ENCODE peak calls at places on chromosome 10, in four cellular contexts. W is cardiac muscle cell, K is Caco-2, C is spleen. Q is an unnamed sample. For H3K4me1, the result is how much of the 10 kb centered on the place peaks cover.

GRCh38 chr10:116629340-116629739 is 8.6 kb downstream of the PNLIPRP2 start:
- DNase-seq in W (no peak), C (no peak), K (no peak), Q (no peak)

GRCh38 chr10:24132741-24133140 is 76.2 kb upstream of the KIAA1217 start:
- DNase-seq in W (peak), C (no peak), K (no peak), Q (no peak)

GRCh38 chr10:133567609-133568286 is 2.4 kb upstream of the SYCE1 start:
- DNase-seq in W (no peak), C (no peak), K (no peak), Q (peak)

GRCh38 chr10:97843296-97843671 is 6.4 kb upstream of the GOLGA7B start:
- DNase-seq in K (no peak), W (no peak), C (no peak), Q (no peak)

GRCh38 chr10:19332304-19332703 is 283.7 kb downstream of the MALRD1 start:
- DNase-seq in K (no peak), W (peak), C (no peak), Q (no peak)

GRCh38 chr10:26491934-26492333 is 53.8 kb downstream of the APBB1IP start:
- DNase-seq in W (peak), C (no peak), K (no peak), Q (no peak)

GRCh38 chr10:17216217-17216900 is 11.7 kb upstream of the VIM start:
- DNase-seq in K (no peak), W (peak), C (no peak), Q (no peak)

GRCh38 chr10:6729071-6729773 is 149.1 kb upstream of the PRKCQ start:
- DNase-seq in W (peak), K (no peak), C (no peak), Q (no peak)

GRCh38 chr10:120131183-120131582 is 238.7 kb downstream of the SEC23IP start:
- DNase-seq in C (no peak), K (no peak), W (peak), Q (no peak)

GRCh38 chr10:93916257-93917063 is 22.7 kb downstream of the SLC35G1 start:
- DNase-seq in W (peak), K (no peak), C (no peak), Q (no peak)

GRCh38 chr10:58704226-58705200 is 191.8 kb downstream of the BICC1 start:
- DNase-seq in C (no peak), K (no peak), W (peak), Q (no peak)

GRCh38 chr10:92146781-92147180 is 144.1 kb downstream of the CPEB3 start:
- DNase-seq in C (no peak), W (no peak), K (no peak), Q (no peak)

GRCh38 chr10:92848037-92848440 is 281 bp upstream of the EXOC6 start:
- DNase-seq in C (no peak), W (no peak), K (no peak), Q (no peak)

GRCh38 chr10:86440874-86441838 is 74.6 kb upstream of the GRID1 start:
- DNase-seq in K (no peak), W (peak), C (no peak), Q (no peak)

GRCh38 chr10:122054046-122055025 is 65.4 kb downstream of the TACC2 start:
- DNase-seq in W (peak), K (peak), C (peak), Q (no peak)

GRCh38 chr10:6033954-6034353 is 28.2 kb downstream of the IL2RA start:
- DNase-seq in C (no peak), K (no peak), W (peak), Q (no peak)

GRCh38 chr10:17062493-17063487 is 66.8 kb downstream of the CUBN start:
- DNase-seq in K (no peak), C (no peak), W (peak), Q (peak)

GRCh38 chr10:55509168-55509567 is 708.1 kb upstream of the PCDH15 start:
- DNase-seq in W (no peak), C (no peak), K (no peak), Q (no peak)

GRCh38 chr10:121813211-121813812 is 114.5 kb downstream of the ATE1 start:
- DNase-seq in K (no peak), W (peak), C (no peak), Q (no peak)

GRCh38 chr10:34766811-34767516 is 48.1 kb downstream of the PARD3 start:
- DNase-seq in W (no peak), C (no peak), K (no peak), Q (no peak)

GRCh38 chr10:70442332-70442988 is 979 bp upstream of the NODAL start:
- DNase-seq in K (peak), W (no peak), C (no peak), Q (peak)

GRCh38 chr10:80509403-80510161 is 28.1 kb upstream of the SH2D4B start:
- DNase-seq in K (peak), C (peak), W (peak), Q (peak)

GRCh38 chr10:11517150-11517549 is 94.3 kb downstream of the USP6NL start:
- DNase-seq in W (no peak), C (no peak), K (no peak), Q (no peak)

GRCh38 chr10:97771913-97772823 is at the start of gene SFRP5:
- DNase-seq in C (no peak), W (no peak), K (no peak), Q (peak)

GRCh38 chr10:92757720-92758119 is 68.0 kb downstream of the HHEX start:
- DNase-seq in W (no peak), K (no peak), C (no peak), Q (no peak)

GRCh38 chr10:110078317-110078716 is 70.5 kb downstream of the ADD3 start:
- DNase-seq in K (no peak), W (no peak), C (no peak), Q (no peak)

GRCh38 chr10:120580651-120581259 is 123.7 kb downstream of the PLPP4 start:
- DNase-seq in W (no peak), C (no peak), K (peak), Q (no peak)

GRCh38 chr10:130509881-130510689 is 373.9 kb downstream of the GLRX3 start:
- DNase-seq in W (no peak), K (no peak), C (no peak), Q (peak)

GRCh38 chr10:69872326-69872725 is 70.6 kb downstream of the COL13A1 start:
- DNase-seq in C (no peak), K (no peak), W (no peak), Q (no peak)

GRCh38 chr10:14617850-14618249 is 156.8 kb downstream of the FAM107B start:
- DNase-seq in C (no peak), W (peak), K (no peak), Q (no peak)

GRCh38 chr10:121070671-121071070 is 219.5 kb downstream of the WDR11 start:
- DNase-seq in W (no peak), K (no peak), C (no peak), Q (no peak)

GRCh38 chr10:633279-634245 is 55.9 kb downstream of the DIP2C start:
- DNase-seq in C (peak), K (peak), W (no peak), Q (peak)

GRCh38 chr10:116961305-116962251 is 43.4 kb downstream of the SHTN1 start:
- DNase-seq in C (no peak), K (no peak), W (no peak), Q (no peak)

GRCh38 chr10:123422261-123422660 is 243.9 kb upstream of the GPR26 start:
- DNase-seq in W (no peak), K (no peak), C (no peak), Q (no peak)

GRCh38 chr10:103847346-103847745 is 8.0 kb downstream of the SH3PXD2A start:
- DNase-seq in C (no peak), W (no peak), K (no peak), Q (no peak)
- H3K4me1 ChIP-seq in C (half or more), W (half or more), K (under half), Q (under half)

GRCh38 chr10:96288151-96288621 is 16.0 kb upstream of the DNTT start:
- DNase-seq in W (no peak), K (no peak), C (no peak), Q (no peak)

GRCh38 chr10:96285331-96285752 is 14.0 kb upstream of the BLNK start:
- DNase-seq in C (no peak), K (no peak), W (no peak), Q (peak)

GRCh38 chr10:96289218-96289910 is 14.9 kb upstream of the DNTT start:
- DNase-seq in K (no peak), C (no peak), W (no peak), Q (no peak)

GRCh38 chr10:96290368-96291133 is 13.7 kb upstream of the DNTT start:
- DNase-seq in K (no peak), C (no peak), W (no peak), Q (no peak)

GRCh38 chr10:96287392-96288105 is 16.2 kb upstream of the BLNK start:
- DNase-seq in K (peak), W (peak), C (no peak), Q (no peak)
- H3K4me1 ChIP-seq in K (under half), W (under half), C (under half), Q (under half)

DNA sequence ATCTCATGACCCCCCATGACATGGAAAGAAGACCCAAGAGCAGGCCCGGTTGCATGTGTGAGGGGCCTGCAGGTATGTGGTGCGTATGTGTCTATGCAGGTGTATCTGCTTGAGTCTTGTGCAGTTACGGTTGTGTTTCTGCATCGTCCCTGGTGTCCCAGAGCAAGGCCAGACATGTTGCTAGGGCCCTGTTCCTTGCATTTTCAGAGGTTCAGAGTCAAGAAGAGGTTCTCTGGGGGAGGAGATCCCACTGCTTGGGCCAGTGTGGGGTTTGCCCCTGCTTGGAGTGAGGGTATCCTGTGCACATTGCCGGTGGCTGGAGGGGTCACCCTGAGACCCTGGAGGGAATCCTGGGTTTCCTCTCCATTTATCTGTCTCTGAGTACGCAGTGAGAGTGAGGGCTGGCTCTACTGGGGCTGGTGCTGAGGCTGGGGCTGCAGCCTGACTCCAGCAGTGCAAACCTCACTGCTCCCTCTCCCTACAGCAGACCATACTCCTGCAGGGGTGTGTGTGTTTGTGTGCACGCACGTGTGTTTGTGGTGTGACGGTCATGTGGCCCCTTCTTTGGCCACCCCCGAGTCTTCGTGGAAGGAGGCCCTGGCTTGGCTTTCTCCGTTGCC is 4.1 kb downstream of the TRIM8 start:
- DNase-seq in C (no peak), K (no peak), W (no peak), Q (peak)
- H3K4me1 ChIP-seq in C (half or more), K (under half), W (under half), Q (under half)

GRCh38 chr10:96327462-96327861 is 23.2 kb downstream of the DNTT start:
- DNase-seq in C (no peak), K (no peak), W (no peak), Q (no peak)

GRCh38 chr10:96325719-96326373 is 21.6 kb downstream of the DNTT start:
- DNase-seq in W (no peak), K (no peak), C (no peak), Q (no peak)

GRCh38 chr10:96322275-96322674 is 18.0 kb downstream of the DNTT start:
- DNase-seq in W (no peak), C (no peak), K (no peak), Q (no peak)

GRCh38 chr10:96321822-96322221 is 17.6 kb downstream of the DNTT start:
- DNase-seq in C (no peak), K (no peak), W (no peak), Q (no peak)

DNA sequence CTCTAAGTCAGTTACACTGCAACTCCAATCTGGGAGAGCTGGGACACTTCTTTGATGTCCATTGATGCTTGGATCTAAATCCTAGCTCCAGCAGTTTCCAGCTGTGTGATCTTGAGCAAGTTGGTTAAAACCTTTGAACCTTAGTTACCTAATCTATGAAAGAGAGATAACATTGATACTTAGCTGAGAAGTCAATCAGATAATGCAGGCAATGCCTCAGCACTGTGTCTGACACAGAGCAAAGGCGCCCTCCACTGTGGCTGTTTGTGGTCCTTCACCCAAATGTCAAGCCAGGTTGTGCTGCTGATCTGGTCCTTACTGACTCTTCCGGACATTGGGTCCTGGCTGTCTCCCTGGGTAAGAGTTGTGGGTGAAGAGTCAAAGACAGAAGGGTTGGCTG is 20.2 kb downstream of the DNTT start:
- DNase-seq in W (no peak), K (no peak), C (no peak), Q (no peak)
- H3K4me1 ChIP-seq in W (under half), K (under half), C (under half), Q (under half)

GRCh38 chr10:79116801-79117723 is 48.3 kb downstream of the ZMIZ1 start:
- DNase-seq in K (no peak), W (peak), C (peak), Q (peak)
- H3K4me1 ChIP-seq in K (under half), W (half or more), C (half or more), Q (under half)

GRCh38 chr10:124598773-124599587 is 137.4 kb downstream of the LHPP start:
- DNase-seq in C (peak), W (no peak), K (no peak), Q (peak)

GRCh38 chr10:124598196-124598595 is 136.6 kb downstream of the LHPP start:
- DNase-seq in C (peak), W (no peak), K (no peak), Q (peak)

GRCh38 chr10:124596116-124596785 is 134.6 kb downstream of the LHPP start:
- DNase-seq in K (no peak), C (peak), W (no peak), Q (peak)

GRCh38 chr10:124596914-124597676 is 135.5 kb downstream of the LHPP start:
- DNase-seq in C (peak), K (no peak), W (no peak), Q (peak)

GRCh38 chr10:124597677-124598165 is 136.1 kb downstream of the LHPP start:
- DNase-seq in W (no peak), K (no peak), C (peak), Q (peak)
- H3K4me1 ChIP-seq in W (under half), K (under half), C (under half), Q (under half)

GRCh38 chr10:3103646-3104045 is 36.3 kb downstream of the PFKP start:
- DNase-seq in C (no peak), K (no peak), W (no peak), Q (peak)
- H3K4me1 ChIP-seq in C (under half), K (under half), W (under half), Q (under half)

Q was measured in kidney.